ENCODE peak calls at places on chromosomes 16 and 17, in four cellular contexts. One of them, this sample, is unnamed.

GRCh38 chr16:50718761-50719400 is 23.0 kb upstream of the CYLD start:
- DNase-seq in body of pancreas: no peak
- DNase-seq in upper lobe of left lung: no peak
- DNase-seq in AG04449: no peak
- DNase-seq in this sample: no peak

GRCh38 chr16:57522960-57523359 is 13.4 kb downstream of the CCDC102A start:
- DNase-seq in upper lobe of left lung: no peak
- DNase-seq in body of pancreas: no peak
- DNase-seq in AG04449: no peak
- DNase-seq in this sample: no peak

GRCh38 chr16:84718-85452 is 6.9 kb downstream of the MPG start:
- DNase-seq in AG04449: peak; percentile 70
- DNase-seq in body of pancreas: no peak
- DNase-seq in upper lobe of left lung: no peak
- DNase-seq in this sample: no peak

GRCh38 chr17:909642-910323 is 69.8 kb downstream of the NXN start:
- DNase-seq in upper lobe of left lung: peak; percentile 69
- DNase-seq in body of pancreas: no peak
- DNase-seq in AG04449: no peak
- DNase-seq in this sample: no peak

GRCh38 chr17:78173025-78173715 is 4.8 kb downstream of the SYNGR2 start:
- DNase-seq in AG04449: no peak
- DNase-seq in body of pancreas: no peak
- DNase-seq in upper lobe of left lung: no peak
- DNase-seq in this sample: no peak

GRCh38 chr16:29230671-29231091 is 175.8 kb downstream of the NPIPB11 start:
- DNase-seq in body of pancreas: no peak
- DNase-seq in AG04449: no peak
- DNase-seq in upper lobe of left lung: peak; percentile 85
- DNase-seq in this sample: no peak

GRCh38 chr16:8768701-8769100 is 28.7 kb downstream of the TMEM186 start:
- DNase-seq in upper lobe of left lung: no peak
- DNase-seq in AG04449: no peak
- DNase-seq in body of pancreas: no peak
- DNase-seq in this sample: no peak

GRCh38 chr17:63222655-63223054 is 223.5 kb downstream of the CYB561 start:
- DNase-seq in upper lobe of left lung: no peak
- DNase-seq in body of pancreas: no peak
- DNase-seq in AG04449: no peak
- DNase-seq in this sample: peak; percentile 1

GRCh38 chr17:38798614-38799500 is 499 bp downstream of the PIP4K2B start:
- DNase-seq in upper lobe of left lung: no peak
- DNase-seq in body of pancreas: no peak
- DNase-seq in AG04449: no peak
- DNase-seq in this sample: no peak

GRCh38 chr16:84841787-84842300 is 22.1 kb downstream of the CRISPLD2 start:
- DNase-seq in AG04449: no peak
- DNase-seq in upper lobe of left lung: no peak
- DNase-seq in body of pancreas: peak; percentile 69
- DNase-seq in this sample: no peak

GRCh38 chr17:50316016-50316587 is 29.8 kb upstream of the XYLT2 start:
- DNase-seq in upper lobe of left lung: no peak
- DNase-seq in AG04449: no peak
- DNase-seq in body of pancreas: no peak
- DNase-seq in this sample: no peak

GRCh38 chr16:31022574-31023251 is 10.6 kb upstream of the STX4 start:
- DNase-seq in body of pancreas: no peak
- DNase-seq in AG04449: no peak
- DNase-seq in upper lobe of left lung: peak; percentile 44
- DNase-seq in this sample: no peak

GRCh38 chr16:1127971-1128715 is 24.8 kb upstream of the CACNA1H start:
- DNase-seq in body of pancreas: no peak
- DNase-seq in AG04449: no peak
- DNase-seq in upper lobe of left lung: peak; percentile 78
- DNase-seq in this sample: no peak

GRCh38 chr16:73483076-73483791 is 435.3 kb upstream of the ZFHX3 start:
- DNase-seq in upper lobe of left lung: peak; percentile 51
- DNase-seq in AG04449: no peak
- DNase-seq in body of pancreas: no peak
- DNase-seq in this sample: no peak

GRCh38 chr16:75860654-75861053 is 134.4 kb upstream of the CPHXL start:
- DNase-seq in AG04449: no peak
- DNase-seq in body of pancreas: no peak
- DNase-seq in upper lobe of left lung: no peak
- DNase-seq in this sample: no peak

GRCh38 chr17:8791910-8792270 is 7.3 kb downstream of the MFSD6L start:
- DNase-seq in upper lobe of left lung: no peak
- DNase-seq in AG04449: peak; percentile 9
- DNase-seq in body of pancreas: no peak
- DNase-seq in this sample: peak; percentile 13

GRCh38 chr16:57570301-57571070 is 28.0 kb downstream of the ADGRG5 start:
- DNase-seq in body of pancreas: no peak
- DNase-seq in AG04449: no peak
- DNase-seq in upper lobe of left lung: peak; percentile 48
- DNase-seq in this sample: no peak

GRCh38 chr17:17079761-17080160 is 37.5 kb downstream of the MPRIP start:
- DNase-seq in upper lobe of left lung: no peak
- DNase-seq in AG04449: no peak
- DNase-seq in body of pancreas: no peak
- DNase-seq in this sample: no peak

GRCh38 chr17:51439395-51440229 is 179.3 kb downstream of the UTP18 start:
- DNase-seq in upper lobe of left lung: no peak
- DNase-seq in body of pancreas: no peak
- DNase-seq in AG04449: no peak
- DNase-seq in this sample: no peak

GRCh38 chr17:31136319-31136718 is 41.5 kb downstream of the NF1 start:
- DNase-seq in upper lobe of left lung: no peak
- DNase-seq in AG04449: no peak
- DNase-seq in body of pancreas: no peak
- DNase-seq in this sample: no peak

GRCh38 chr16:71412270-71413160 is 29.3 kb downstream of the TLE7 start:
- DNase-seq in body of pancreas: peak; percentile 80
- DNase-seq in upper lobe of left lung: peak; percentile 83
- DNase-seq in AG04449: no peak
- DNase-seq in this sample: peak; percentile 49

GRCh38 chr16:84518804-84519341 is 14.4 kb upstream of the MEAK7 start:
- DNase-seq in body of pancreas: no peak
- DNase-seq in upper lobe of left lung: no peak
- DNase-seq in AG04449: no peak
- DNase-seq in this sample: no peak

GRCh38 chr17:60538726-60539125 is 12.7 kb upstream of the APPBP2 start:
- DNase-seq in upper lobe of left lung: no peak
- DNase-seq in AG04449: no peak
- DNase-seq in body of pancreas: no peak
- DNase-seq in this sample: no peak

GRCh38 chr16:86429663-86430062 is 80.7 kb upstream of the FOXF1 start:
- DNase-seq in body of pancreas: no peak
- DNase-seq in AG04449: no peak
- DNase-seq in upper lobe of left lung: no peak
- DNase-seq in this sample: no peak

GRCh38 chr16:77869997-77870813 is 81.8 kb downstream of the VAT1L start:
- DNase-seq in AG04449: no peak
- DNase-seq in body of pancreas: no peak
- DNase-seq in upper lobe of left lung: no peak
- DNase-seq in this sample: peak; percentile 44

GRCh38 chr17:61009619-61010018 is 332.0 kb downstream of the BCAS3 start:
- DNase-seq in upper lobe of left lung: no peak
- DNase-seq in body of pancreas: no peak
- DNase-seq in AG04449: no peak
- DNase-seq in this sample: peak; percentile 9

GRCh38 chr17:29588561-29589411 is 662 bp downstream of the GIT1 start:
- DNase-seq in body of pancreas: peak; percentile 38
- DNase-seq in AG04449: no peak
- DNase-seq in upper lobe of left lung: peak; percentile 89
- DNase-seq in this sample: no peak

GRCh38 chr17:808003-808294 is 25.8 kb downstream of the MRM3 start:
- DNase-seq in upper lobe of left lung: no peak
- DNase-seq in AG04449: no peak
- DNase-seq in body of pancreas: no peak
- DNase-seq in this sample: no peak

GRCh38 chr16:29664133-29664912 is 1.3 kb downstream of the SPN start:
- DNase-seq in body of pancreas: no peak
- DNase-seq in AG04449: no peak
- DNase-seq in upper lobe of left lung: peak; percentile 86
- DNase-seq in this sample: no peak

DNA sequence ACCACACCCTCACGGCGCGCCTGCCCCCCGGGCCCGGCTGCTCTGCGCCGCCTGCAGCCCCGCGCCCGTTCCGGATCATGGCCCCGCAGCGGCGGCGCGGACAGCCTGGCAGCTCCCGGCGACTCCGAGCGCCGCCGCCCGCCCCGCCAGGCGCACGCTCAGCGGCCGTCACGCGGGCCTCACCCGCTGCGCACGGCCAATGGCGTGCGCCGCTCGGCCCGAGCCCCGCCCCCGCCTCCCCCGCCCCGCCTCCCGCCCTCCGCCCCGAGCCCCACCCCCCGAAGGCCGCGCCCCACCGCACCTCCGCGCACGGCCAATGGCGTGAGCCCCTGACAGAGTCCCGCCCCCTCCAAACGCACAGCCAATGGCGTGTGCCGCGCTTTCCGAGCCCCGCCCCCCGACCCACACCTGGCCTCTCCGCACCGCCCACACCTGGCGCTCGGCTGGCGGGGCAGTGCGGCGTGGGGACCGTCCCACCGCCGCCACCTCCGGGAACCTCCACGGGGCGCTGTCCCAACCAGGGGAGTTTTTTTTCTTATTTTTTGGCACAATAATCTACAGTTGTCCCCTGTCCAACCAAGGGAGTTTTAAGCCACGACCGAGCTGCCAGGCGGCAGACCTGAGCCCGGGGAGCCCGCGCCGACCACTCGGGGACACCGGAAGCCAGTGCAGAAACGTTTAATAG is at the start of gene PCYT2:
- DNase-seq in upper lobe of left lung: peak; percentile 97
- DNase-seq in AG04449: no peak
- DNase-seq in body of pancreas: peak; percentile 97
- DNase-seq in this sample: peak; percentile 48
- TF ChIP-seq CTCF in upper lobe of left lung: no peak
- TF ChIP-seq CTCF in AG04449: no peak
- TF ChIP-seq CTCF in body of pancreas: peak; percentile 25
- TF ChIP-seq CTCF in this sample: no peak

GRCh38 chr17:75722076-75722475 is 817 bp downstream of the ITGB4 start:
- DNase-seq in AG04449: no peak
- DNase-seq in upper lobe of left lung: no peak
- DNase-seq in body of pancreas: no peak
- DNase-seq in this sample: no peak

GRCh38 chr17:75723201-75723930 is 2.1 kb downstream of the ITGB4 start:
- DNase-seq in AG04449: no peak
- DNase-seq in upper lobe of left lung: no peak
- DNase-seq in body of pancreas: no peak
- DNase-seq in this sample: no peak

GRCh38 chr17:75724016-75725003 is 3.1 kb downstream of the ITGB4 start:
- DNase-seq in body of pancreas: no peak
- DNase-seq in AG04449: no peak
- DNase-seq in upper lobe of left lung: no peak
- DNase-seq in this sample: no peak

GRCh38 chr17:75721463-75722011 is 278 bp downstream of the ITGB4 start:
- DNase-seq in body of pancreas: no peak
- DNase-seq in upper lobe of left lung: no peak
- DNase-seq in AG04449: no peak
- DNase-seq in this sample: no peak

DNA sequence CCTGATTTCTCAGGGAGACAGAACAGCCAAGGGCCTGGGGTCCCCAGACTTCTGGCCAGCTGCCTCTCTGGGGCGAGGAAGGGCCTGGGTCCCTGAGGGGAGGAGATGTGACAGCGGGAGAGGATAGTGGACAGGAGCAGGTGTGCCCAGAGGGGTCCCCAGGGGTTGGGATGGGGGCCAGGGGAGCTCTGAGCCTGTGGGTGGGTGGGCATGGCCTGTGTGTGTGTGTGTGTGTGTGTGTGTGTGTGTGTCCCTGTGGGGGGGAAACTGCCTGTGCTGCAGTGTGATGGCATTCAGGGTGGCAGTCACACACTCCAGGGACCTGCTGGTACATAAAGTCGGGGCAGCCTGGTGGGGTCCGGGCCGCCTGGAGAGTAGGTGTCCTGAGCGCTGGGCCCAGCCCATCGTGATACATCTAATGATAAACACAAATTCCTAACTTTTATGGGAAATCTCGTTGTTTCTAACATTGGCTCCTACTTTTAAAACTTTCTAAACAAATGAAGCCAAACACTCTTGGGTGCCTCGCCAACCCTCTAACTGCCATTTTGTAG is 1.4 kb downstream of the ITGB4 start:
- DNase-seq in AG04449: no peak
- DNase-seq in body of pancreas: no peak
- DNase-seq in upper lobe of left lung: no peak
- DNase-seq in this sample: no peak
- H3K4me3 ChIP-seq in AG04449: no peak overlapping the region
- H3K4me3 ChIP-seq in body of pancreas: no peak overlapping the region
- H3K4me3 ChIP-seq in upper lobe of left lung: peak overlapping the region; percentile 58
- H3K4me3 ChIP-seq in this sample: peak overlapping the region; percentile 44

GRCh38 chr17:42675984-42676423 is 790 bp downstream of the PLEKHH3 start:
- DNase-seq in upper lobe of left lung: peak; percentile 92
- DNase-seq in body of pancreas: peak; percentile 71
- DNase-seq in AG04449: no peak
- DNase-seq in this sample: no peak

GRCh38 chr17:42677921-42678781 is 1.4 kb upstream of the PLEKHH3 start:
- DNase-seq in AG04449: no peak
- DNase-seq in body of pancreas: peak; percentile 90
- DNase-seq in upper lobe of left lung: peak; percentile 98
- DNase-seq in this sample: no peak

GRCh38 chr17:42677012-42677857 is 441 bp upstream of the PLEKHH3 start:
- DNase-seq in AG04449: peak; percentile 94
- DNase-seq in body of pancreas: peak; percentile 100
- DNase-seq in upper lobe of left lung: peak; percentile 98
- DNase-seq in this sample: peak; percentile 100

GRCh38 chr17:42675348-42675983 is 1.3 kb downstream of the PLEKHH3 start:
- DNase-seq in body of pancreas: peak; percentile 77
- DNase-seq in AG04449: no peak
- DNase-seq in upper lobe of left lung: peak; percentile 88
- DNase-seq in this sample: no peak

GRCh38 chr17:42676424-42677011 is at the start of gene PLEKHH3:
- DNase-seq in body of pancreas: no peak
- DNase-seq in AG04449: no peak
- DNase-seq in upper lobe of left lung: no peak
- DNase-seq in this sample: no peak
- TF ChIP-seq CTCF in body of pancreas: no peak
- TF ChIP-seq CTCF in AG04449: peak; percentile 22
- TF ChIP-seq CTCF in upper lobe of left lung: no peak
- TF ChIP-seq CTCF in this sample: no peak

DNA sequence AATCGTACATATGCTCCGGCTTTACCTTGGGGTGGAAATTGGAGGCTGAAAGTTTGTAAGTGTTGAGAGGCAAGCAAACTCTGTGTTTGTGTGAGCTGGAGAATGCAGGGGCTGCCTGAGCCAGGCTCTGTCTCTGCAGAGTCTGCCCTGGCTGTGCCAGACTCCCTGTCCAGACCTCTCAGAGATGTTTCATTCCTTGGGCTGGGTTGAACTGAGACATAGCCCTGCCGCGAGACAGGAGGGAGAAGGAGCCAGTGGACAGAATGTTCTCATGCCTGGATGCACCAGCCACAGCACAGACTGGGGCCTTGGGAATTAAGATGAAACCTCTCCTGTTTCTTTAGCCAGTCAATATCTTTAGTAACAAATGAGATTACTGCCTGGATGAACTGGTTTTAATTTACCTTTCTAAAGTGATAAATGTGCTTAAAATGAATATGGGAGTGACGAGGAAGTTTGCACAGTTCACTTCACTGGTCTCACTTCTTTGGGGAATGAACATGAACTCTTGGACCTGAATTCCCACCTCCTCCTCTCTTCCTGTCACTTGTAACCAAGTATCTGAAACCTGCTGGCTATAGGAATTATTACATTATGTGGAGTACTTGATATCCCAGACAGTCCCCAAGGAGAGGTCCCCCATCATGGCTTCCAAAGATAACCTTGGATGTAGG is 40.1 kb downstream of the YPEL2 start:
- DNase-seq in body of pancreas: peak; percentile 30
- DNase-seq in AG04449: no peak
- DNase-seq in upper lobe of left lung: no peak
- DNase-seq in this sample: no peak
- H3K4me3 ChIP-seq in body of pancreas: no peak overlapping the region
- H3K4me3 ChIP-seq in AG04449: no peak overlapping the region
- H3K4me3 ChIP-seq in upper lobe of left lung: no peak overlapping the region
- H3K4me3 ChIP-seq in this sample: no peak overlapping the region

This sample was measured in astrocyte of the cerebellum.